ENCODE peak calls at places on chromosomes 5 and 9, in five cellular contexts. X is lower leg skin, V is A549, P is astrocyte, F is OCI-LY7. O is an unnamed sample.

GRCh38 chr5:132489871-132490483 is 596 bp downstream of the IRF1 start:
- DNase-seq in X (peak), V (peak), P (peak), F (peak), O (no peak)

GRCh38 chr5:122341087-122341486 is 29.1 kb downstream of the SNCAIP start:
- DNase-seq in X (no peak), V (no peak), P (no peak), F (no peak), O (no peak)

GRCh38 chr9:134405527-134405926 is 79.3 kb downstream of the RXRA start:
- DNase-seq in X (no peak), V (no peak), P (no peak), F (peak), O (no peak)

GRCh38 chr5:93967923-93968322 is 226.5 kb upstream of the POU5F2 start:
- DNase-seq in X (no peak), V (no peak), P (no peak), F (no peak), O (no peak)

GRCh38 chr5:102910240-102911226 is 155.4 kb downstream of the PAM start:
- DNase-seq in X (no peak), V (peak), P (peak), F (no peak), O (peak)

GRCh38 chr9:13480688-13481087 is 201.2 kb upstream of the MPDZ start:
- DNase-seq in X (peak), V (no peak), P (peak), F (no peak), O (no peak)

GRCh38 chr9:20394928-20395327 is 227.4 kb downstream of the MLLT3 start:
- DNase-seq in X (no peak), V (no peak), P (no peak), F (no peak), O (no peak)

GRCh38 chr9:16575142-16575877 is 295.2 kb downstream of the BNC2 start:
- DNase-seq in X (no peak), V (peak), P (no peak), F (no peak), O (no peak)

GRCh38 chr5:125412561-125413535 is 666.4 kb upstream of the ZNF608 start:
- DNase-seq in X (peak), V (peak), P (peak), F (peak), O (peak)

GRCh38 chr9:91077624-91078023 is 276.0 kb downstream of the SYK start:
- DNase-seq in X (no peak), V (no peak), P (no peak), F (no peak), O (no peak)

GRCh38 chr9:18700714-18701113 is 226.8 kb downstream of the ADAMTSL1 start:
- DNase-seq in X (no peak), V (no peak), P (no peak), F (no peak), O (no peak)

GRCh38 chr9:2838356-2838983 is 5.4 kb downstream of the PUM3 start:
- DNase-seq in X (no peak), V (no peak), P (no peak), F (no peak), O (no peak)

GRCh38 chr9:81461196-81461595 is 228.2 kb downstream of the TLE1 start:
- DNase-seq in X (no peak), V (no peak), P (peak), F (no peak), O (no peak)

GRCh38 chr5:172870807-172871431 is 36.9 kb downstream of the ERGIC1 start:
- DNase-seq in X (no peak), V (no peak), P (no peak), F (no peak), O (no peak)

GRCh38 chr9:115138151-115138550 is 20.2 kb upstream of the TNC start:
- DNase-seq in X (no peak), V (no peak), P (peak), F (no peak), O (no peak)

GRCh38 chr5:63648376-63648775 is 313.9 kb downstream of the HTR1A start:
- DNase-seq in X (no peak), V (no peak), P (no peak), F (no peak), O (no peak)

GRCh38 chr5:67360047-67360446 is 163.4 kb upstream of the CD180 start:
- DNase-seq in X (no peak), V (no peak), P (no peak), F (no peak), O (no peak)

GRCh38 chr5:172113036-172113435 is 75.0 kb downstream of the STK10 start:
- DNase-seq in X (no peak), V (no peak), P (peak), F (peak), O (peak)

GRCh38 chr5:170268153-170268689 is 29.4 kb downstream of the LCP2 start:
- DNase-seq in X (no peak), V (no peak), P (no peak), F (no peak), O (no peak)
- TF ChIP-seq CTCF in X (no peak), V (no peak), P (no peak), F (peak), O (peak)

DNA sequence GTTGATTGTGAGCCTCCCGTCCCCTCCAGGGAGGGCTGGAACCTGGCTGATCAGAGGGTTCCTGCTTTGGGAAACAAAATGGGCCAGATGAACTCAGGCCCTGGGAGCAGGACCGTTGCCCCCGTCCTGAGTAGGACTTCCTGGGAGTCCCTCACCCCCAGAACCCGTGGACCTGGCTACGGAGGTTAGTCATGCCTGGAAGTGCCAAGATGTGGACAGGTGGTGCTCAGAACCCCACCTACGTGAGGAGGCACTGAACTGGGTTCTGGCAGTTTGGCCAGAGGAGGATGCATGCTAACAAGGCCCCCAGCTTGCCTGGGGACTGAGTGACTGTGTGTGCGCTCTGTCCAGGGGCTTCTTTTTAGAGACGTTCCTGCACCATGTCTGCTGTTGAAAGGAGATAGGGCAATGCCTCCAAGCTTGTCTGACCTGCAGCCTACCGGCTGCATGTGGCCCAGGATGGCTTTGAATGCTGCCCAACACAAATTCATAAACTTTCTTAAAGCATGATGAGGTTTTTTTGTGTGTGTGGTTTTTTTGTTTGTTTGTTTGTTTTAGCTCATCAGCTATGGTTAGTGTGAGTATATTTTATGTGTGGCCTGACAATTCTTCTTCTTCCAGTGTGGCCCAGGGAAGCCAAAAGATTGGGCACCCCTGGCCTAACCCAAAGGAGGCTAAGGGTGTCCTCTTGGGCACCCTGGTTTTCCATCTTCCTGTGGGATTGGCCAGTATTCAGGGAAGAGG is 1.8 kb upstream of the DAB2IP start:
- DNase-seq in X (no peak), V (no peak), P (no peak), F (no peak), O (no peak)
- TF ChIP-seq CTCF in X (no peak), V (no peak), P (no peak), F (no peak), O (no peak)

GRCh38 chr9:92373167-92373566 is 31.2 kb downstream of the OGN start:
- DNase-seq in X (no peak), V (no peak), P (no peak), F (peak), O (no peak)
- TF ChIP-seq CTCF in X (no peak), V (no peak), P (no peak), F (no peak), O (no peak)

GRCh38 chr9:132648283-132648682 is 21.5 kb downstream of the DDX31 start:
- DNase-seq in X (no peak), V (no peak), P (no peak), F (no peak), O (no peak)

GRCh38 chr9:132647355-132647754 is 22.4 kb downstream of the DDX31 start:
- DNase-seq in X (no peak), V (no peak), P (peak), F (no peak), O (peak)

GRCh38 chr9:132647806-132648205 is 22.0 kb downstream of the DDX31 start:
- DNase-seq in X (no peak), V (no peak), P (no peak), F (no peak), O (no peak)

GRCh38 chr9:132648685-132649084 is 21.1 kb downstream of the DDX31 start:
- DNase-seq in X (no peak), V (no peak), P (no peak), F (no peak), O (no peak)

DNA sequence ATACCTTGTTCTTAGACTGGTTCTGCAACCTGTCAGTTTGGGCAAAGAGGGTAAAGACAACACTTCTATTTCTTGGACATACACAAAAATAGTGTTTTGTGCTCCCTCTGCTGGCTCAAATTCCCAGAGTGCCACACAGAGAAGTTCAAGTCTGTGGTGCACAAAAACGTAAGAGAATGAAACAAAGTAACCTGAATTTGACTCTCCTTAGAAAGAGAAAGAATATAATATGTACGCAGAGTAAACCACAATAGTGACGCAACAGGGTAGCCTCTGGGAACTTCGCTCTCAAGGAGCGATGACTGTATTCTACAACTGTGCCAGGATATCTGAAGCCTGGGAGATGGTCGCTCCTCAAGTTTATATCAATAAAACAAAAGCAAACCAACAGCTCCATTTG is 18.5 kb downstream of the DDX31 start:
- DNase-seq in X (no peak), V (peak), P (peak), F (peak), O (peak)
- TF ChIP-seq CTCF in X (no peak), V (peak), P (peak), F (peak), O (peak)

DNA sequence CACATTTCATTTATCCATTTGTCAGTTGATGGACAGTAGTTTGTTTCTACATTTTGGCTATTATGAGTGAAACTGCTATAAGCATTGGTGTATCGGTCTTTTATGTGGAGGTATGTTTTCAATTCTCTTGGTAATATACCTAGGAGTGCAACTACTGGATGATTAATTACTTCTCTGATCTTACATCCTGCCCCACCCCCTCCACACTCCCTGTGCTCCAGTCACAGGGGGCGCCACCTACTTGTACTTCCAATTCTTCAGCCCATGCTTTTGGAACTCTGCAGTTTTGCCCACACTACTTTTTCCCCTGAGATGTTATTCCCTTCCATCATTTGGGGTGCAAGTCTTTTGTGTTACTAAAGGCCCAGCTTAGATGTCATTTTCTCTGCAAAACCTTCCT is 42.0 kb downstream of the SEC61B start:
- DNase-seq in X (no peak), V (peak), P (no peak), F (no peak), O (no peak)
- TF ChIP-seq CTCF in X (no peak), V (no peak), P (peak), F (peak), O (peak)

DNA sequence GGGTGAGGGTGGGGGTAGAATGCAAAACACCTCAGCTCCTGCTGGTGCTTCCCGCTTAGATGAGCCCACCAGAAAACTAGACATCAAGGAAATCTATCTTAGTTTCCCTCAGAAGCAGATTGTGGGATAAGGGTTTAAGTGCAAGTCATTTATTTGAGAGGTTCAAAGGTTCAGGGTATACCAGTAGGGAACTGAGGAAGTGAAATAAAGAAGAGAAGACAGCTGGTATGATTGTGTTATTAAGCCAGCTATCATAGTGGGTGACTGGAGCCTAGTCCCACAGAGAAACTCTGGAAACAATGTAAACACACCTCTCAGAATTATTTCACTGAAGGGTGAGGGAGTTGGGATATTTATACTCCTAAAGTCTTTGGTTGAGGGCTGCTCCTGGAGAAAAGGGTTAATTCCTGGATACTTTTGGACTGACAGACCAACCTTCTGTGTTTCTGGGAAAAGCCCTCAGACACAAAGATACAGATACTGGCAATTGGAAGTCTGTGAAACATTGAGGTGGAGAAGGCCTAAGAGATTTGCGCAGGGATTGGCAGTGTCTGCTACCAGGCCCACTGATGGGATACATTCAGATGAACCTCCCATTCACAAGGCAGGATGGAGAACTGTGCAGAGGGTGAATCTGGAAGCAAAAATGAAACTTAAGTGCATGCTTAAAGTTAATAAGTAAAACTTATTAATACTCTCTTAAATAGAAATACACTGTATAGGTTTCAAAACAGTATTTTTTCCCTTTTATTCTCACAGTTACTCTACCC is 6.4 kb upstream of the DCTN4 start:
- DNase-seq in X (no peak), V (no peak), P (no peak), F (no peak), O (no peak)
- TF ChIP-seq CTCF in X (no peak), V (no peak), P (no peak), F (no peak), O (no peak)

GRCh38 chr5:3604501-3604900 is 8.9 kb downstream of the IRX1 start:
- DNase-seq in X (no peak), V (no peak), P (peak), F (no peak), O (no peak)

GRCh38 chr5:3605298-3606010 is 9.8 kb downstream of the IRX1 start:
- DNase-seq in X (no peak), V (no peak), P (no peak), F (no peak), O (no peak)

GRCh38 chr5:3609120-3609681 is 13.6 kb downstream of the IRX1 start:
- DNase-seq in X (no peak), V (no peak), P (no peak), F (no peak), O (no peak)

GRCh38 chr5:3606121-3606831 is 10.6 kb downstream of the IRX1 start:
- DNase-seq in X (no peak), V (no peak), P (no peak), F (no peak), O (no peak)

GRCh38 chr5:3607541-3608147 is 12.0 kb downstream of the IRX1 start:
- DNase-seq in X (no peak), V (no peak), P (peak), F (no peak), O (no peak)
- TF ChIP-seq CTCF in X (no peak), V (no peak), P (no peak), F (no peak), O (no peak)

DNA sequence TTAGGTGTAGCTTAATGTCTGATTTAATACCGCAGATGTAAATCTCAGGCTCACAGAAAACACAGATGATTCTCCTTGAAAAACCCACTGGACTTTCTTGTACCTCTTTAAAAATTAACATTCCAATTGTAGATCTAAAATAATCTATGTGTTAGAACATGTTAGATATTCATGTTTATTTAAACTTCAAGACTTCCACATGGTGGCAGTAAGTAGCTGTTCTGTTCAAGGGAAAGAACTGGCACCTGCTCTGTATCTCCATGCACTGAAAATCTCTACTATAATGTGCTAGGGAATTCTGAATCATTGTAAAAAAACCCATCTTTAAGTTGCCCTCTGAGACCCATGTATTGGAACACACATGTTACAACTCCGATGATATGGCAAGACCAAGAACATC is 366.9 kb downstream of the DMRTA1 start:
- DNase-seq in X (no peak), V (peak), P (peak), F (peak), O (peak)
- TF ChIP-seq CTCF in X (no peak), V (no peak), P (peak), F (peak), O (peak)

DNA sequence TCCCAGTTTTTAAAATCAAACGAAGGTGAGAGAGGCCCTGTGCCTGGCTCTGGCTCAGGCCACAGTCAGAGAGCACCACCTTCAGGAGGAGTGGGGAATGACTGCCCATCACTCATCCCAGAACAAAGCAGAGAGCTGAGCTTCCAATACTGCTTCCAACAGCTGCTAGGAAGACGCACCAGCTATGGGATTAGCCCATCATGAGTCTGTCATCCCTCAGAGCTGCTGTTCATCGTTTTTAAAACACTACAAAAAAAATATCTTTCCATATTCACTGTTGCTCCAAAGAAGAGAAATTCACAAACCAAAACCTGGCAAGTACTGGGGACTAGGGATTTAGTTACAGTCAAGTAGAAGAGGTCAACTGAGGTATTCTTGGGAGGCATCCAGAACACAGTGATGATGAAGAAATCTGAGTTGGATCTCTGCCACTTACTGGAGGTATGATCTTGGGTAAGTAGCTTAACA is 102.4 kb downstream of the CDK5RAP2 start:
- DNase-seq in X (peak), V (peak), P (peak), F (peak), O (peak)
- TF ChIP-seq CTCF in X (no peak), V (peak), P (peak), F (peak), O (peak)